ENCODE peak calls at places on chromosomes 16 and 17, in four cellular contexts. T, I, C and J are unnamed samples. For H3K4me1, the result is how much of the 10 kb centered on the place peaks cover.

GRCh38 chr17:43114101-43114691 is 11.0 kb downstream of the BRCA1 start:
- DNase-seq in T (no peak), C (no peak), I (no peak), J (peak)

GRCh38 chr16:49700222-49700927 is 155.5 kb downstream of the ZNF423 start:
- DNase-seq in T (peak), I (no peak), C (no peak), J (peak)

GRCh38 chr16:68506331-68507053 is 32.6 kb upstream of the ZFP90 start:
- DNase-seq in C (no peak), I (no peak), T (no peak), J (peak)

GRCh38 chr16:888901-889570 is 81.7 kb downstream of the LMF1 start:
- DNase-seq in T (peak), I (no peak), C (no peak), J (no peak)

GRCh38 chr17:81427446-81428120 is 32.3 kb downstream of the BAHCC1 start:
- DNase-seq in C (no peak), I (no peak), T (peak), J (no peak)

GRCh38 chr16:20049831-20050230 is 23.9 kb downstream of the GPR139 start:
- DNase-seq in I (peak), C (no peak), T (no peak), J (no peak)

GRCh38 chr17:1399366-1399678 is 700 bp downstream of the YWHAE start:
- DNase-seq in I (no peak), T (peak), C (no peak), J (peak)

GRCh38 chr17:35063514-35064223 is at the start of gene RFFL:
- DNase-seq in T (peak), I (peak), C (peak), J (peak)

GRCh38 chr16:71353736-71354135 is 4.8 kb upstream of the CALB2 start:
- DNase-seq in T (no peak), I (no peak), C (no peak), J (no peak)

GRCh38 chr17:81420769-81421462 is 25.7 kb downstream of the BAHCC1 start:
- DNase-seq in T (peak), I (no peak), C (no peak), J (peak)

GRCh38 chr17:54085934-54086333 is 263.2 kb downstream of the KIF2B start:
- DNase-seq in I (no peak), C (peak), T (no peak), J (no peak)

GRCh38 chr17:3964203-3965122 is at the start of gene ATP2A3:
- DNase-seq in C (no peak), T (no peak), I (no peak), J (peak)

GRCh38 chr16:47995354-47995753 is 160.4 kb downstream of the ABCC12 start:
- DNase-seq in C (no peak), T (no peak), I (no peak), J (no peak)

GRCh38 chr16:46621006-46621629 is at the start of gene SHCBP1:
- DNase-seq in I (peak), C (peak), T (peak), J (peak)

GRCh38 chr17:67818110-67819002 is 6.9 kb upstream of the BPTF start:
- DNase-seq in C (no peak), I (peak), T (no peak), J (no peak)

GRCh38 chr16:379183-379960 is 2.4 kb downstream of the PGAP6 start:
- DNase-seq in I (no peak), T (no peak), C (no peak), J (no peak)

GRCh38 chr17:1221209-1221608 is 41.4 kb upstream of the ABR start:
- DNase-seq in T (no peak), I (no peak), C (no peak), J (no peak)

GRCh38 chr16:70715113-70715711 is 29.4 kb upstream of the MTSS2 start:
- DNase-seq in I (peak), T (peak), C (peak), J (peak)

GRCh38 chr17:35596530-35597233 is 9.6 kb downstream of the AP2B1 start:
- DNase-seq in T (no peak), I (no peak), C (no peak), J (no peak)

GRCh38 chr16:50461400-50461760 is 86.8 kb upstream of the NKD1 start:
- DNase-seq in I (no peak), T (no peak), C (no peak), J (no peak)

GRCh38 chr17:1658100-1658499 is 8.4 kb upstream of the RILP start:
- DNase-seq in I (no peak), T (no peak), C (no peak), J (no peak)

GRCh38 chr17:57035971-57036481 is 49.0 kb upstream of the AKAP1 start:
- DNase-seq in C (peak), T (no peak), I (peak), J (no peak)

GRCh38 chr17:67312265-67312664 is 54.1 kb downstream of the PSMD12 start:
- DNase-seq in C (no peak), T (no peak), I (no peak), J (no peak)

GRCh38 chr16:20673882-20674683 is 23.4 kb downstream of the ACSM1 start:
- DNase-seq in C (no peak), T (no peak), I (no peak), J (no peak)

GRCh38 chr17:7380321-7380720 is 568 bp upstream of the TNK1 start:
- DNase-seq in C (no peak), T (peak), I (peak), J (peak)

GRCh38 chr17:76390003-76390421 is 5.6 kb downstream of the SPHK1 start:
- DNase-seq in T (no peak), C (no peak), I (no peak), J (no peak)

GRCh38 chr16:51762081-51762995 is 611.3 kb upstream of the SALL1 start:
- DNase-seq in T (peak), C (peak), I (peak), J (peak)

GRCh38 chr17:64418506-64419339 is 28.1 kb upstream of the PECAM1 start:
- DNase-seq in T (no peak), C (peak), I (peak), J (peak)

GRCh38 chr16:75529959-75530358 is 5.9 kb downstream of the CHST5 start:
- DNase-seq in T (no peak), C (no peak), I (no peak), J (no peak)

GRCh38 chr17:1398900-1399299 is 1.1 kb downstream of the YWHAE start:
- DNase-seq in C (peak), T (no peak), I (no peak), J (peak)

GRCh38 chr17:50219939-50220465 is 18.6 kb upstream of the COL1A1 start:
- DNase-seq in T (no peak), I (no peak), C (no peak), J (peak)

DNA sequence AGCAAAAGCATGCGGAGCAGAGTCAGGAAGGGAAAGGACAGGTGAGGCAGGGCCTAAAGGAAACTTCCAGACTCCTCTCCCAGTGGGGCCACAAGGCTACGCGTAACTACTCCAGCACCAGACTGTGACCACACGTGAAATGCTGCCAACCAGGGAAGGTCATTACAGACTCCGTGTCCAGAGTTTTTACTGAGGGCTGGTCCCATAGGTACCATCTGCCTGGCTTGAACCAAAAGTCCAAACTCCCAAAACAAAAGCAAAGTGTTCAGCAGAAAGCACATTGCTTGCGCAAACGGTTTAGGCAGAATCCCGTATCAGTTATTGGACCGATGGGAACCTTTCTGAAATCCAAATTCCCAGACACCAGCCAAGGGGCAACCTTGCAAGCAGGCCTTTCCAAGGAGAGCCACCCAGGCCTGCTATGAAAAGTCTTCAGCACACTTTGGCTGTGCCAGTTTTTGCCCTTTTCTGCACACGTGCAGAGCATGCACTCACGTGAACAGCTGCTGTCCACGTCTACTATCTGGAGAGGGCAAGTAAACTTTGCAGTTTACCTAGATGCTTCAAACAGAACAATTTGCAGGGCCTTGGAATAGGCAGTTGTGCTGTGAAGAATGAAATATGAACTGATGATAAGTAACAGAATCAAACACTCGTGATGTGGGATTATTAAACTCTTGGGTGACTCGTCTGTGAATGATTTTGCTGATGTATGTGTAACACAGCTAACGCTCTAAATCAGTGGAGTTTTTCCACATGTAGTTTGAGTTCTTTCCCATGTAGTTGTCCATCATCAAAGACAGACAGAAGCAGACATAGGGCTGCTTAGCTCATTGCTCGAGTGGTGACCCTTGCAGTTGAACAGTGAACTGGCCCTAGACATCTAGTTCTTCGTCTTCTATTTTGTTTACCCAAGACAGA is 58.1 kb upstream of the CRISPLD2 start:
- DNase-seq in C (no peak), T (no peak), I (no peak), J (no peak)
- H3K4me1 ChIP-seq in C (under half), T (under half), I (under half), J (under half)

DNA sequence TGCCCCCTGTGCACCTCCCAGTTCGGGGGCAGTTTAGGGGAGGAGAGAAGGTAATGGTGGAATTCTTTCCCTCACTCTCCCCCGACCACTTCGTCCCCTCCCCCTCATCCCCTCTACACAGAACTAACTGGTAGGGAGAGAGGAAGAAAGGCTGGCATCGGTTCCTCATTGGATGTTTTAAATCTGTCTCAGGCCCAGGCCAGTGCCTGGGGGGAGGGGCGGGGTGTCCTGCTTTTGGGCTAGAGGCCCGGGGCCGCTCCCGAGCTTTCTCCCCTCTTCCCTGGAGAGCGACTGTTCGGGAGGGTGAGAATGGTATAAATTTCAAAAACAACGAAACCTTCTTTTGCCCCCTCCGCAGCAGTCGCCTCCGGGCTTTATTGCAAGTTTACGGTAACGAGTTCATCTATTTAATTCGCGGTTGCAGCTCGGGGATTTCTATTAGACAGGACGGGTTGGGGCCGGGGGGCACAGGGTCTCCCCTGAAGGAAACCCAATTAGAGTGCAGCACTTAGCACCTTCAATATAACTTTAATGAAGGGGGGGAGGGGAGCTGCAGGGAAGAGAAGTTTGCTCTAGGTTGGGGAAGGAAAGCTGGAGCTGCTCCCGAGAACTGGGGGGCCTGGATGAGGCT is at the start of gene PRAC2:
- DNase-seq in I (peak), T (no peak), C (no peak), J (no peak)
- H3K4me3 ChIP-seq in I (peak), T (peak), C (no peak), J (no peak)

DNA sequence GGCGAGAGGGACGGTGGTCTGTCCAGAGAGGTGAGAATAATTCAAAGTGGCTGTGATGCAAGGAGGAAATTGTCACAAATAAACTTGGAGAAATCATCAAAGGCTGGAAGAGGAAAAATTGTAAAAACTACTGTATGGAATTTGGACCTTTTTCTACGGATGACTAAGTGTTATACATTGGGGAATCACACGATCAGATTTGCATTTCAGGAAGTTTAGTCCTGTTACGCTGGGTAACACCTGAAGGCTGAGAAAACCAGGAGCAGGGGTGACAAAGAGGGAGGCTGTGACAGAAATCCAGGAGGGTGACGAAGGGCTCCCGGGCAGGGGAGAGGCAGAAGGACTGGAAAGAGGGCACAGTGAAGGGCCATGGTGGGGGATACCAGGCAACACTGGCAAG is 511.7 kb downstream of the CDH13 start:
- DNase-seq in C (no peak), I (no peak), T (no peak), J (no peak)
- H3K4me1 ChIP-seq in C (under half), I (under half), T (under half), J (under half)

GRCh38 chr16:4988647-4989046 is 30.5 kb downstream of the SEC14L5 start:
- DNase-seq in I (no peak), T (no peak), C (no peak), J (no peak)
- H3K4me3 ChIP-seq in I (no peak), T (no peak), C (no peak), J (no peak)

GRCh38 chr17:20938244-20938643 is 104.6 kb downstream of the USP22 start:
- DNase-seq in T (no peak), I (no peak), C (no peak), J (no peak)
- H3K4me1 ChIP-seq in T (under half), I (under half), C (under half), J (under half)

DNA sequence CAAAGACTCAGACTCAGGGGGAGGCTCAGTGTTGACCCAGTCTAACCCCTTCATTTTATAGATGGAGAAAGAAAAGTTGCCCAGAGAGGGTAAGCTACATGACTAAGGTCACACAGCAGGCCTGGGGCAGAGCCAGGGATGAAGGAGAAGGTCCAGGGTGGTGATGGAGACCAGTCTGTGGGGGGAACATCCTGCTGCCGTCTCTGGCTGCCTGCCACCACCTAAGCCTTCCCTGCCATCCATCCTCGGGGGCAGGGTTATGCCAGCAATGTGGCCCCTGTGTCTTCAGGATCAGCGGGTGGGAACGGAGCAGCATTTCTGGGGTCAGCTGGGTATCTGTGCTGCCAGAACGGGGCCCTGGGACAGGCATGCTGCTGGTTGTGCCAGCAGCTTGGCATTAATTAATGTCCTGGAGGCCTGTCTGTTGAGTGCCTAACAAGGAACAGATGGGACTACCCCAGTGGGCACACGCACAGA is 5.5 kb downstream of the DOK4 start:
- DNase-seq in C (no peak), T (no peak), I (no peak), J (no peak)
- H3K4me3 ChIP-seq in C (no peak), T (no peak), I (no peak), J (no peak)

DNA sequence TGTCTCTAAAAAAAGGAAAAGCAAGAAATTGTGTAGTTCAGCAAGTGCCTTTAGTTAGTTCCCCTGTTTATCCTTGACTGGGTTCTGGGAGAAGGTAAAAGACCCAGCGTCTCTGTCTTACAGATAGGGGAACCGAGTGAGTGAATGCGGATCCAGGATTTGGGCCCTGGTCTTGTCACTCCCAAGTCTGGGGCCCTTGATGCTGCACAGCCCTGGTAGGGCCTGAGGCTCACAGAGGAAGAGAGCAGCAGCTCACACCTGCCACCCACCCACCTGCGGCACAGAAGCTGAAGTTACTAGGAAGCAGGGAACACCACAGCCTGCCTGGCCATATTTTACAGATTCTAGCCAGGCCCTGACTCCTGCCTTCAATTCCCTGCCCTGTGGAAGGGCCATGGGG is 22.2 kb downstream of the LASP1 start:
- DNase-seq in I (no peak), T (no peak), C (no peak), J (no peak)
- H3K4me1 ChIP-seq in I (under half), T (under half), C (under half), J (under half)

DNA sequence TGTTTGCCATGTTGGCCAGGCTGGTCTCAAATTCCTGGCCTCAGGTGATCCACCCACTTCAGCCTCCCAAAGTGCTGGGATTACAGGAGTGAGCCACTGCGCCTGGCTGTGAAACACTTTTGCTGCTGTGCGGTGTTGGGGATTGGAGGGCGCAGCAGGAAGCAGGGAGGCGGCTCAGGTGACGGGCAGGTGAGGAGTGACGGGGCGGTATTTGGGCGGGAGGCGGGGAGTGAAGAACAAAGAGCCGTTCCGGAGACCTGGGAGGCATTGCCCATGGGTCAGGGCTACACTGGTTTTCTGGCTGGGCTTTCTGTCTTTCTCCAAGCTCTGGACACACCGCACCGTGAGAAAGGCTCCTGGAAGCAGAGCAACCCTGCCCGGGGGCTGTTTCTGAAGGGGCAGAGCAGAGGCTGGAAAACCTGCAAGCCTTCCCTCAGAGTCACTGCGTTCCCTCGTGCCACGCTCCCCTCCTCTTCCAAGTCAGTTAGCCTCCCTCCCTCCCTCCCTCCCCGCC is 22.1 kb downstream of the CRISPLD2 start:
- DNase-seq in T (peak), I (peak), C (peak), J (no peak)
- H3K4me3 ChIP-seq in T (no peak), I (no peak), C (no peak), J (no peak)

GRCh38 chr16:31403590-31404352 is 10.6 kb downstream of the ITGAD start:
- DNase-seq in T (no peak), I (no peak), C (no peak), J (no peak)
- H3K4me1 ChIP-seq in T (under half), I (under half), C (under half), J (under half)